ENCODE peak calls at places on chromosomes 16 and 17, in nine cellular contexts. One of them, this sample, is unnamed.

GRCh38 chr17:57949649-57950048 is 5.6 kb downstream of the CUEDC1 start:
- DNase-seq in cardiac muscle cell: no peak
- DNase-seq in heart right ventricle: peak; percentile 44
- DNase-seq in H7: no peak
- DNase-seq in fibroblast of lung: no peak
- DNase-seq in lower lobe of right lung: peak; percentile 77
- DNase-seq in CD4-positive, CD25-positive, alpha-beta regulatory T cell: no peak
- DNase-seq in DND-41: no peak
- DNase-seq in fibroblast of the aortic adventitia: peak; percentile 60
- DNase-seq in this sample: no peak

GRCh38 chr16:73206306-73206705 is 158.4 kb upstream of the ZFHX3 start:
- DNase-seq in cardiac muscle cell: peak; percentile 56
- DNase-seq in heart right ventricle: no peak
- DNase-seq in H7: no peak
- DNase-seq in fibroblast of lung: no peak
- DNase-seq in lower lobe of right lung: no peak
- DNase-seq in CD4-positive, CD25-positive, alpha-beta regulatory T cell: no peak
- DNase-seq in DND-41: no peak
- DNase-seq in fibroblast of the aortic adventitia: peak; percentile 59
- DNase-seq in this sample: no peak

GRCh38 chr17:60534613-60535157 is 8.6 kb upstream of the APPBP2 start:
- DNase-seq in cardiac muscle cell: no peak
- DNase-seq in heart right ventricle: no peak
- DNase-seq in H7: no peak
- DNase-seq in fibroblast of lung: no peak
- DNase-seq in lower lobe of right lung: no peak
- DNase-seq in CD4-positive, CD25-positive, alpha-beta regulatory T cell: no peak
- DNase-seq in DND-41: no peak
- DNase-seq in fibroblast of the aortic adventitia: no peak
- DNase-seq in this sample: no peak

GRCh38 chr17:72632026-72632684 is 460.3 kb downstream of the SLC39A11 start:
- DNase-seq in cardiac muscle cell: no peak
- DNase-seq in heart right ventricle: peak; percentile 12
- DNase-seq in H7: no peak
- DNase-seq in fibroblast of lung: no peak
- DNase-seq in lower lobe of right lung: no peak
- DNase-seq in CD4-positive, CD25-positive, alpha-beta regulatory T cell: no peak
- DNase-seq in DND-41: no peak
- DNase-seq in fibroblast of the aortic adventitia: no peak
- DNase-seq in this sample: peak; percentile 93

GRCh38 chr17:18182190-18182977 is 1.2 kb upstream of the ALKBH5 start:
- DNase-seq in cardiac muscle cell: peak; percentile 37
- DNase-seq in heart right ventricle: peak; percentile 52
- DNase-seq in H7: no peak
- DNase-seq in fibroblast of lung: no peak
- DNase-seq in lower lobe of right lung: no peak
- DNase-seq in CD4-positive, CD25-positive, alpha-beta regulatory T cell: no peak
- DNase-seq in DND-41: peak; percentile 21
- DNase-seq in fibroblast of the aortic adventitia: peak; percentile 27
- DNase-seq in this sample: no peak

GRCh38 chr17:75367312-75367711 is 38.2 kb downstream of the GRB2 start:
- DNase-seq in cardiac muscle cell: no peak
- DNase-seq in heart right ventricle: no peak
- DNase-seq in H7: no peak
- DNase-seq in fibroblast of lung: peak; percentile 69
- DNase-seq in lower lobe of right lung: no peak
- DNase-seq in CD4-positive, CD25-positive, alpha-beta regulatory T cell: no peak
- DNase-seq in DND-41: no peak
- DNase-seq in fibroblast of the aortic adventitia: no peak
- DNase-seq in this sample: no peak

GRCh38 chr17:44830359-44831269 is 527 bp upstream of the GJC1 start:
- DNase-seq in cardiac muscle cell: peak; percentile 52
- DNase-seq in heart right ventricle: no peak
- DNase-seq in H7: peak; percentile 75
- DNase-seq in fibroblast of lung: no peak
- DNase-seq in lower lobe of right lung: no peak
- DNase-seq in CD4-positive, CD25-positive, alpha-beta regulatory T cell: no peak
- DNase-seq in DND-41: no peak
- DNase-seq in fibroblast of the aortic adventitia: peak; percentile 45
- DNase-seq in this sample: no peak

GRCh38 chr17:55271223-55271571 is 6.4 kb downstream of the HLF start:
- DNase-seq in cardiac muscle cell: no peak
- DNase-seq in heart right ventricle: no peak
- DNase-seq in H7: no peak
- DNase-seq in fibroblast of lung: no peak
- DNase-seq in lower lobe of right lung: no peak
- DNase-seq in CD4-positive, CD25-positive, alpha-beta regulatory T cell: no peak
- DNase-seq in DND-41: no peak
- DNase-seq in fibroblast of the aortic adventitia: no peak
- DNase-seq in this sample: no peak

GRCh38 chr17:38579934-38580333 is 25.8 kb downstream of the SRCIN1 start:
- DNase-seq in cardiac muscle cell: peak; percentile 66
- DNase-seq in heart right ventricle: peak; percentile 13
- DNase-seq in H7: peak; percentile 93
- DNase-seq in fibroblast of lung: peak; percentile 20
- DNase-seq in lower lobe of right lung: peak; percentile 67
- DNase-seq in CD4-positive, CD25-positive, alpha-beta regulatory T cell: no peak
- DNase-seq in DND-41: peak; percentile 20
- DNase-seq in fibroblast of the aortic adventitia: peak; percentile 9
- DNase-seq in this sample: no peak

GRCh38 chr17:16444258-16444886 is 29.0 kb downstream of the TRPV2 start:
- DNase-seq in cardiac muscle cell: peak; percentile 19
- DNase-seq in heart right ventricle: no peak
- DNase-seq in H7: peak; percentile 71
- DNase-seq in fibroblast of lung: peak; percentile 13
- DNase-seq in lower lobe of right lung: no peak
- DNase-seq in CD4-positive, CD25-positive, alpha-beta regulatory T cell: no peak
- DNase-seq in DND-41: peak; percentile 31
- DNase-seq in fibroblast of the aortic adventitia: no peak
- DNase-seq in this sample: no peak

GRCh38 chr16:47779201-47780016 is 318.3 kb downstream of the PHKB start:
- DNase-seq in cardiac muscle cell: peak; percentile 74
- DNase-seq in heart right ventricle: peak; percentile 11
- DNase-seq in H7: no peak
- DNase-seq in fibroblast of lung: peak; percentile 52
- DNase-seq in lower lobe of right lung: no peak
- DNase-seq in CD4-positive, CD25-positive, alpha-beta regulatory T cell: no peak
- DNase-seq in DND-41: peak; percentile 21
- DNase-seq in fibroblast of the aortic adventitia: peak; percentile 19
- DNase-seq in this sample: no peak

GRCh38 chr16:87806246-87806607 is 40.4 kb upstream of the KLHDC4 start:
- DNase-seq in cardiac muscle cell: no peak
- DNase-seq in heart right ventricle: no peak
- DNase-seq in H7: no peak
- DNase-seq in fibroblast of lung: peak; percentile 43
- DNase-seq in lower lobe of right lung: no peak
- DNase-seq in CD4-positive, CD25-positive, alpha-beta regulatory T cell: no peak
- DNase-seq in DND-41: no peak
- DNase-seq in fibroblast of the aortic adventitia: no peak
- DNase-seq in this sample: no peak

GRCh38 chr17:45277992-45278391 is 16.1 kb upstream of the SPATA32 start:
- DNase-seq in cardiac muscle cell: peak; percentile 87
- DNase-seq in heart right ventricle: no peak
- DNase-seq in H7: no peak
- DNase-seq in fibroblast of lung: peak; percentile 81
- DNase-seq in lower lobe of right lung: no peak
- DNase-seq in CD4-positive, CD25-positive, alpha-beta regulatory T cell: no peak
- DNase-seq in DND-41: no peak
- DNase-seq in fibroblast of the aortic adventitia: peak; percentile 95
- DNase-seq in this sample: no peak

GRCh38 chr16:88353232-88353631 is 29.5 kb upstream of the ZNF469 start:
- DNase-seq in cardiac muscle cell: no peak
- DNase-seq in heart right ventricle: no peak
- DNase-seq in H7: no peak
- DNase-seq in fibroblast of lung: no peak
- DNase-seq in lower lobe of right lung: peak; percentile 36
- DNase-seq in CD4-positive, CD25-positive, alpha-beta regulatory T cell: no peak
- DNase-seq in DND-41: no peak
- DNase-seq in fibroblast of the aortic adventitia: no peak
- DNase-seq in this sample: no peak

GRCh38 chr17:63610854-63611253 is 10.2 kb downstream of the TACO1 start:
- DNase-seq in cardiac muscle cell: no peak
- DNase-seq in heart right ventricle: no peak
- DNase-seq in H7: no peak
- DNase-seq in fibroblast of lung: no peak
- DNase-seq in lower lobe of right lung: no peak
- DNase-seq in CD4-positive, CD25-positive, alpha-beta regulatory T cell: no peak
- DNase-seq in DND-41: no peak
- DNase-seq in fibroblast of the aortic adventitia: no peak
- DNase-seq in this sample: no peak

DNA sequence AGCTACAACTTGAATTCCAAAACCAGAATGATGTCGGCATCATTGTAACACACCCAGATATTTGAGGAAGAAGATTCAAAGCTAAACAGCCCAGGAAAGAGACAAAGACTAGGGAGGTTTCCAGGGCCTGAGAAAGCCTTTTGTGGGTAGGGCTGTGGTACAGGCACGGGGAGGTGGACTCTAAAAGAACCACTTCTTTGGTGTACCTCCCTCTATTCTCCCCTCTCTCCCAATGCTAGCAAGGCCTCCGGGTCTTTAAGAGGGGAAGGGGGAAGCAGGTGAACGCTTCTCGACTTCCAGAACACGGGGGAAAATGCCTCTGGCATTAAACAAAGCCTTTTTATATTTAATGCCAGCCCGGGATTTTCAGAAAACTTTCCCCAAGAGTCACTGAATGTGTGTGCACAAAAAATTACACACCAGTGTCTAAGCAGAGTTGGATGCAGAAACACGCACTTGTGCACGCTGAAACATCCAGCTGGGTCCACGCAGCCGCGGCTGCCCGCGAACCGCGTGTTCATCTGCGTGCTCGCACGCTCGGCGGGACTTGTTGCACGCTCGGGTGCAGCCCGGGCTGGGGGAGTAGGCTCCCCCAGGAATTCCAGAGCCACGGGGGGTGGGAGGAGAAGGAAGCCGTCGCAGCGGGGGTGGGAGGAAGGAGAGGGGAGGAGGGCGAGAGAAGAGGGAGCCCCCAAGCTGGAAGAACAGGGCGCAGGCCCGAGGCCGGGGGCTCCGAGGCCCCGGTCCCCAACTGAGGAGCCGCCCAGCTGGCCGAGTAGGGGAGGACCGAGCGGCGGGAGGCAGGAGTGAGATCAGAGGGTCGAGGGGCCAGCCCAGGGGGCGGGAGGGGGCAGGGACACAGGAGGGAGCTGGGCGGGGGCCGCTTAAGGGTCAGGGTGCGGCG is 20.2 kb upstream of the ZNF423 start:
- DNase-seq in cardiac muscle cell: no peak
- DNase-seq in heart right ventricle: no peak
- DNase-seq in H7: peak; percentile 82
- DNase-seq in fibroblast of lung: no peak
- DNase-seq in lower lobe of right lung: no peak
- DNase-seq in CD4-positive, CD25-positive, alpha-beta regulatory T cell: no peak
- DNase-seq in DND-41: no peak
- DNase-seq in fibroblast of the aortic adventitia: no peak
- DNase-seq in this sample: no peak
- H3K4me3 ChIP-seq in cardiac muscle cell: no peak overlapping the region
- H3K4me3 ChIP-seq in heart right ventricle: peak overlapping the region; percentile 39
- H3K4me3 ChIP-seq in H7: peak overlapping the region; percentile 45
- H3K4me3 ChIP-seq in fibroblast of lung: no peak overlapping the region
- H3K4me3 ChIP-seq in lower lobe of right lung: peak overlapping the region; percentile 44
- H3K4me3 ChIP-seq in CD4-positive, CD25-positive, alpha-beta regulatory T cell: no peak overlapping the region
- H3K4me3 ChIP-seq in DND-41: no peak overlapping the region
- H3K4me3 ChIP-seq in fibroblast of the aortic adventitia: no peak overlapping the region
- H3K4me3 ChIP-seq in this sample: peak overlapping the region; percentile 34

GRCh38 chr16:2470603-2471015 is 488 bp upstream of the NTN3 start:
- DNase-seq in cardiac muscle cell: no peak
- DNase-seq in heart right ventricle: no peak
- DNase-seq in H7: no peak
- DNase-seq in fibroblast of lung: no peak
- DNase-seq in lower lobe of right lung: no peak
- DNase-seq in CD4-positive, CD25-positive, alpha-beta regulatory T cell: no peak
- DNase-seq in DND-41: no peak
- DNase-seq in fibroblast of the aortic adventitia: no peak
- DNase-seq in this sample: no peak
- H3K4me3 ChIP-seq in cardiac muscle cell: peak overlapping the region; percentile 30
- H3K4me3 ChIP-seq in heart right ventricle: no peak overlapping the region
- H3K4me3 ChIP-seq in H7: no peak overlapping the region
- H3K4me3 ChIP-seq in fibroblast of lung: no peak overlapping the region
- H3K4me3 ChIP-seq in lower lobe of right lung: no peak overlapping the region
- H3K4me3 ChIP-seq in CD4-positive, CD25-positive, alpha-beta regulatory T cell: no peak overlapping the region
- H3K4me3 ChIP-seq in DND-41: no peak overlapping the region
- H3K4me3 ChIP-seq in fibroblast of the aortic adventitia: no peak overlapping the region
- H3K4me3 ChIP-seq in this sample: no peak overlapping the region

DNA sequence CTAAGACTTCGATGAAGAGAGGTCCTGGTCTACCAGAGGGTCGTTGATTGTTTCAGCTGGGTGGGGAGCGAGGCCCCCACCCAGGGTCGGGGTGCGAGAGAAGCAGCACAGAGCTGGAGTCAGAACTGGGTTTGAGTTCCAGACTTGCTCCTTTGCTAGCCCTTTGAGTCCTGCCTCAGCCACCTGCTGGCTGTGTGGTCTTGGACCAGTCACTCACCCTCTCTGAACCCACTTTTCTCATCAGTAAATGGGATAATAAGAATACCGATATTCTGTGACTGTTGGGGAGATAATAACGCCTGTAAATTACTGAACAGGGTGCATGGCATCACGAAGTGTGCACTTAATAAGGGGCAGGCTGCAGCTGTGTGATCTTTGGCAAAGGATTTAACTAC is 427 bp upstream of the MMP28 start:
- DNase-seq in cardiac muscle cell: no peak
- DNase-seq in heart right ventricle: no peak
- DNase-seq in H7: no peak
- DNase-seq in fibroblast of lung: no peak
- DNase-seq in lower lobe of right lung: no peak
- DNase-seq in CD4-positive, CD25-positive, alpha-beta regulatory T cell: no peak
- DNase-seq in DND-41: no peak
- DNase-seq in fibroblast of the aortic adventitia: no peak
- DNase-seq in this sample: no peak
- H3K4me3 ChIP-seq in cardiac muscle cell: peak overlapping the region; percentile 42
- H3K4me3 ChIP-seq in heart right ventricle: peak overlapping the region; percentile 44
- H3K4me3 ChIP-seq in H7: peak overlapping the region; percentile 50
- H3K4me3 ChIP-seq in fibroblast of lung: peak overlapping the region; percentile 50
- H3K4me3 ChIP-seq in lower lobe of right lung: peak overlapping the region; percentile 77
- H3K4me3 ChIP-seq in CD4-positive, CD25-positive, alpha-beta regulatory T cell: peak overlapping the region; percentile 37
- H3K4me3 ChIP-seq in DND-41: no peak overlapping the region
- H3K4me3 ChIP-seq in fibroblast of the aortic adventitia: peak overlapping the region; percentile 51
- H3K4me3 ChIP-seq in this sample: peak overlapping the region; percentile 59

DNA sequence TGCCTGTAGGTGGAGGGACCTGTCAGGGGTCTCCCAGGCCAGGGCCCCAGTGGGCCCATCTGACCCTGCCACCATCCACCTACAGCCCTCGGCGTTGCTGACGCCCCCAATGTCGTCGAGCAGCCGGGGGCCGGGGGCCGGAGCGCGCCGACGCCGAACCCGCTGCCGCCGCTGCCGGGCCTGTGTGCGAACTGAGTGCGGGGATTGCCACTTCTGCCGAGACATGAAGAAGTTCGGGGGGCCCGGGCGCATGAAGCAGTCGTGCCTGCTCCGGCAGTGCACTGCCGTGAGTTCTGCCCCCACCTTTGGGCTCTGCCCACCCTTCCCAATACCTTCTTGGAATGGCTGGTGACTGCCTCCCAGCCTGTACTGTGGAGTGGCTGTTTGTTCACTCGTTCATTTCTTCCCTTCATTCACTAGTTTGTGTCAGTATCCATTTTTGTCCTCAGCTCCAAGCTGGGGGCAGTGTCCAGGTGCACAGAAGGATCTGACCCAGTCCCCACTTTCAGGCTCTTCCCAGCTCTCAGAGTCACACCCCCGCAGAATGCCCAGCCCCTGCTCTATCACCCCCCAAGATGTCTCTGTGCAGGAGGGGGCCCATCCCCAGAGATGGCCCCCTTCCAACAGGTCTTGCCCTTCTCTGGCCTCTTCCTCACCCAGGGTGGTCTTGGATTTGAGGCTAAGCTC is 2.4 kb downstream of the FBXL19 start:
- DNase-seq in cardiac muscle cell: no peak
- DNase-seq in heart right ventricle: no peak
- DNase-seq in H7: peak; percentile 48
- DNase-seq in fibroblast of lung: no peak
- DNase-seq in lower lobe of right lung: no peak
- DNase-seq in CD4-positive, CD25-positive, alpha-beta regulatory T cell: no peak
- DNase-seq in DND-41: no peak
- DNase-seq in fibroblast of the aortic adventitia: no peak
- DNase-seq in this sample: no peak
- H3K4me3 ChIP-seq in cardiac muscle cell: no peak overlapping the region
- H3K4me3 ChIP-seq in heart right ventricle: no peak overlapping the region
- H3K4me3 ChIP-seq in H7: no peak overlapping the region
- H3K4me3 ChIP-seq in fibroblast of lung: no peak overlapping the region
- H3K4me3 ChIP-seq in lower lobe of right lung: no peak overlapping the region
- H3K4me3 ChIP-seq in CD4-positive, CD25-positive, alpha-beta regulatory T cell: no peak overlapping the region
- H3K4me3 ChIP-seq in DND-41: no peak overlapping the region
- H3K4me3 ChIP-seq in fibroblast of the aortic adventitia: no peak overlapping the region
- H3K4me3 ChIP-seq in this sample: no peak overlapping the region

This sample was measured in Peyer's patch.